ENCODE peak calls at places on chromosomes 4 and X, in ten cellular contexts. One of them, this sample, is unnamed.

GRCh38 chrX:10926906-10927305 is 184.2 kb upstream of the HCCS start:
- DNase-seq in upper lobe of left lung: no peak
- DNase-seq in HepG2: no peak
- DNase-seq in SK-N-SH: no peak
- DNase-seq in tibial nerve: no peak
- DNase-seq in A549: no peak
- DNase-seq in suprapubic skin: no peak
- DNase-seq in ovary: no peak
- DNase-seq in transverse colon: no peak
- DNase-seq in esophagus muscularis mucosa: no peak
- DNase-seq in this sample: no peak

GRCh38 chr4:140098481-140099132 is 55.4 kb downstream of the MAML3 start:
- DNase-seq in HepG2: no peak
- DNase-seq in esophagus muscularis mucosa: no peak
- DNase-seq in suprapubic skin: no peak
- DNase-seq in upper lobe of left lung: no peak
- DNase-seq in transverse colon: no peak
- DNase-seq in SK-N-SH: no peak
- DNase-seq in A549: peak; percentile 47
- DNase-seq in tibial nerve: no peak
- DNase-seq in ovary: no peak
- DNase-seq in this sample: no peak

GRCh38 chr4:24550773-24551172 is 33.6 kb downstream of the DHX15 start:
- DNase-seq in transverse colon: no peak
- DNase-seq in A549: no peak
- DNase-seq in tibial nerve: no peak
- DNase-seq in esophagus muscularis mucosa: no peak
- DNase-seq in upper lobe of left lung: no peak
- DNase-seq in suprapubic skin: no peak
- DNase-seq in ovary: no peak
- DNase-seq in SK-N-SH: no peak
- DNase-seq in HepG2: no peak
- DNase-seq in this sample: no peak

GRCh38 chr4:14265651-14266050 is 638.1 kb upstream of the BOD1L1 start:
- DNase-seq in HepG2: no peak
- DNase-seq in ovary: no peak
- DNase-seq in suprapubic skin: no peak
- DNase-seq in transverse colon: no peak
- DNase-seq in SK-N-SH: no peak
- DNase-seq in A549: no peak
- DNase-seq in upper lobe of left lung: no peak
- DNase-seq in esophagus muscularis mucosa: no peak
- DNase-seq in tibial nerve: no peak
- DNase-seq in this sample: no peak

GRCh38 chr4:54661156-54661555 is 3.4 kb downstream of the KIT start:
- DNase-seq in upper lobe of left lung: no peak
- DNase-seq in transverse colon: no peak
- DNase-seq in tibial nerve: no peak
- DNase-seq in esophagus muscularis mucosa: no peak
- DNase-seq in A549: no peak
- DNase-seq in suprapubic skin: no peak
- DNase-seq in HepG2: no peak
- DNase-seq in SK-N-SH: no peak
- DNase-seq in ovary: no peak
- DNase-seq in this sample: no peak

GRCh38 chrX:145099204-145099603 is 148.1 kb upstream of the SPANXN1 start:
- DNase-seq in upper lobe of left lung: no peak
- DNase-seq in HepG2: no peak
- DNase-seq in ovary: no peak
- DNase-seq in esophagus muscularis mucosa: no peak
- DNase-seq in suprapubic skin: no peak
- DNase-seq in transverse colon: no peak
- DNase-seq in tibial nerve: no peak
- DNase-seq in A549: no peak
- DNase-seq in SK-N-SH: no peak
- DNase-seq in this sample: no peak

GRCh38 chr4:86554641-86555040 is 39.5 kb upstream of the PTPN13 start:
- DNase-seq in SK-N-SH: no peak
- DNase-seq in A549: no peak
- DNase-seq in esophagus muscularis mucosa: no peak
- DNase-seq in ovary: no peak
- DNase-seq in transverse colon: no peak
- DNase-seq in tibial nerve: no peak
- DNase-seq in upper lobe of left lung: no peak
- DNase-seq in HepG2: no peak
- DNase-seq in suprapubic skin: no peak
- DNase-seq in this sample: no peak

GRCh38 chr4:118941799-118942198 is 53.1 kb downstream of the SYNPO2 start:
- DNase-seq in A549: no peak
- DNase-seq in esophagus muscularis mucosa: no peak
- DNase-seq in upper lobe of left lung: no peak
- DNase-seq in suprapubic skin: no peak
- DNase-seq in HepG2: no peak
- DNase-seq in ovary: no peak
- DNase-seq in SK-N-SH: no peak
- DNase-seq in tibial nerve: no peak
- DNase-seq in transverse colon: no peak
- DNase-seq in this sample: peak; percentile 56

GRCh38 chr4:127355738-127356137 is 277.0 kb upstream of the INTU start:
- DNase-seq in upper lobe of left lung: no peak
- DNase-seq in suprapubic skin: no peak
- DNase-seq in ovary: no peak
- DNase-seq in SK-N-SH: no peak
- DNase-seq in transverse colon: no peak
- DNase-seq in A549: no peak
- DNase-seq in esophagus muscularis mucosa: no peak
- DNase-seq in HepG2: no peak
- DNase-seq in tibial nerve: no peak
- DNase-seq in this sample: no peak

GRCh38 chr4:101123231-101123630 is 224.1 kb downstream of the PPP3CA start:
- DNase-seq in esophagus muscularis mucosa: no peak
- DNase-seq in upper lobe of left lung: no peak
- DNase-seq in HepG2: no peak
- DNase-seq in transverse colon: peak; percentile 19
- DNase-seq in ovary: no peak
- DNase-seq in suprapubic skin: no peak
- DNase-seq in SK-N-SH: no peak
- DNase-seq in A549: no peak
- DNase-seq in tibial nerve: no peak
- DNase-seq in this sample: no peak

GRCh38 chrX:6448003-6448402 is 86.9 kb downstream of the VCX3A start:
- DNase-seq in SK-N-SH: no peak
- DNase-seq in HepG2: no peak
- DNase-seq in suprapubic skin: no peak
- DNase-seq in A549: no peak
- DNase-seq in esophagus muscularis mucosa: no peak
- DNase-seq in ovary: no peak
- DNase-seq in upper lobe of left lung: peak; percentile 22
- DNase-seq in tibial nerve: no peak
- DNase-seq in transverse colon: no peak
- DNase-seq in this sample: no peak

GRCh38 chr4:83305187-83305586 is 20.6 kb upstream of the COQ2 start:
- DNase-seq in tibial nerve: no peak
- DNase-seq in transverse colon: no peak
- DNase-seq in esophagus muscularis mucosa: no peak
- DNase-seq in A549: no peak
- DNase-seq in upper lobe of left lung: no peak
- DNase-seq in suprapubic skin: no peak
- DNase-seq in ovary: no peak
- DNase-seq in SK-N-SH: no peak
- DNase-seq in HepG2: no peak
- DNase-seq in this sample: no peak

GRCh38 chr4:83308672-83309071 is 24.1 kb upstream of the COQ2 start:
- DNase-seq in suprapubic skin: no peak
- DNase-seq in upper lobe of left lung: no peak
- DNase-seq in SK-N-SH: no peak
- DNase-seq in tibial nerve: no peak
- DNase-seq in A549: no peak
- DNase-seq in ovary: no peak
- DNase-seq in transverse colon: peak; percentile 13
- DNase-seq in esophagus muscularis mucosa: no peak
- DNase-seq in HepG2: no peak
- DNase-seq in this sample: no peak

GRCh38 chr4:83307920-83308319 is 23.3 kb upstream of the COQ2 start:
- DNase-seq in A549: no peak
- DNase-seq in suprapubic skin: no peak
- DNase-seq in tibial nerve: no peak
- DNase-seq in SK-N-SH: no peak
- DNase-seq in HepG2: no peak
- DNase-seq in esophagus muscularis mucosa: no peak
- DNase-seq in transverse colon: no peak
- DNase-seq in ovary: no peak
- DNase-seq in upper lobe of left lung: no peak
- DNase-seq in this sample: no peak
- H3K4me3 ChIP-seq in A549: no peak overlapping the region
- H3K4me3 ChIP-seq in suprapubic skin: no peak overlapping the region
- H3K4me3 ChIP-seq in tibial nerve: no peak overlapping the region
- H3K4me3 ChIP-seq in SK-N-SH: no peak overlapping the region
- H3K4me3 ChIP-seq in HepG2: no peak overlapping the region
- H3K4me3 ChIP-seq in esophagus muscularis mucosa: no peak overlapping the region
- H3K4me3 ChIP-seq in transverse colon: no peak overlapping the region
- H3K4me3 ChIP-seq in ovary: no peak overlapping the region
- H3K4me3 ChIP-seq in upper lobe of left lung: no peak overlapping the region
- H3K4me3 ChIP-seq in this sample: no peak overlapping the region

DNA sequence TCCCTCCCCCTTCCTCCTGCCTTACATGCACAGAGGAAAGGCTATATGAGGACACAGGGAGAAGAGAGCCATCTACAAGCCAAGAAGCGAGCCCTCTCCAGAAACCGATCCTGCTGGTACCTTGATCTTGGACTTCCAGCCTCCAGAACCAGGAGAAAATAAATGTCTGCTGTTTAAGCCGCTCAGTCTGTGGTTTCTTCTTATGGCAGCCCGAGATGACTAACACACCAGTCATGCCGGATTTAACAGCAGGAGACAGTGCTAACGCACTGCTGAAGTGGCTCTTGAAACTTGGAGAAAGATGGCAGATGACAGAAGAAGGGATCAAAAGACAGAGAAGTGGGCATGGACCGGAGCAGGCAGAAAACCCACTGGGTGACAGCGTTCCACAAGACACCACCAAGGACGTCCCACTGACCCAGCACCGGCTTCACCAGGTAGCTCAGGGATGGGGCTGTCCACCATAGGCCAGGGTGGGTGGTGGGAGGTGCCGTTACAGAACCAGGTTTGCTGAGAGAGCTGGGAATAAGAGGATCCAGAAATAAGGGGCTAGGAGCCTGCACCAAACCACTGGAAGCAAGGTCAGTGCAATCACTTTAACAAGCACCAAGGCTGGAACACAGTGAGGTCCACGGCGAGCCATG is 6.2 kb upstream of the MAN2B2 start:
- DNase-seq in transverse colon: no peak
- DNase-seq in SK-N-SH: no peak
- DNase-seq in HepG2: no peak
- DNase-seq in ovary: no peak
- DNase-seq in suprapubic skin: no peak
- DNase-seq in upper lobe of left lung: no peak
- DNase-seq in tibial nerve: no peak
- DNase-seq in A549: peak; percentile 44
- DNase-seq in esophagus muscularis mucosa: no peak
- DNase-seq in this sample: no peak
- TF ChIP-seq EP300 in transverse colon: no peak
- TF ChIP-seq EP300 in SK-N-SH: no peak
- TF ChIP-seq EP300 in HepG2: no peak
- TF ChIP-seq EP300 in ovary: no peak
- TF ChIP-seq EP300 in suprapubic skin: no peak
- TF ChIP-seq EP300 in upper lobe of left lung: no peak
- TF ChIP-seq EP300 in tibial nerve: no peak
- TF ChIP-seq EP300 in A549: no peak
- TF ChIP-seq EP300 in esophagus muscularis mucosa: no peak
- TF ChIP-seq EP300 in this sample: no peak

GRCh38 chr4:104649631-104650030 is 154.9 kb upstream of the CXXC4 start:
- DNase-seq in upper lobe of left lung: no peak
- DNase-seq in SK-N-SH: no peak
- DNase-seq in transverse colon: no peak
- DNase-seq in esophagus muscularis mucosa: no peak
- DNase-seq in tibial nerve: no peak
- DNase-seq in ovary: no peak
- DNase-seq in suprapubic skin: no peak
- DNase-seq in HepG2: no peak
- DNase-seq in A549: no peak
- DNase-seq in this sample: no peak
- H3K4me3 ChIP-seq in upper lobe of left lung: no peak overlapping the region
- H3K4me3 ChIP-seq in SK-N-SH: no peak overlapping the region
- H3K4me3 ChIP-seq in transverse colon: no peak overlapping the region
- H3K4me3 ChIP-seq in esophagus muscularis mucosa: no peak overlapping the region
- H3K4me3 ChIP-seq in tibial nerve: no peak overlapping the region
- H3K4me3 ChIP-seq in ovary: no peak overlapping the region
- H3K4me3 ChIP-seq in suprapubic skin: no peak overlapping the region
- H3K4me3 ChIP-seq in HepG2: no peak overlapping the region
- H3K4me3 ChIP-seq in A549: no peak overlapping the region
- H3K4me3 ChIP-seq in this sample: no peak overlapping the region

DNA sequence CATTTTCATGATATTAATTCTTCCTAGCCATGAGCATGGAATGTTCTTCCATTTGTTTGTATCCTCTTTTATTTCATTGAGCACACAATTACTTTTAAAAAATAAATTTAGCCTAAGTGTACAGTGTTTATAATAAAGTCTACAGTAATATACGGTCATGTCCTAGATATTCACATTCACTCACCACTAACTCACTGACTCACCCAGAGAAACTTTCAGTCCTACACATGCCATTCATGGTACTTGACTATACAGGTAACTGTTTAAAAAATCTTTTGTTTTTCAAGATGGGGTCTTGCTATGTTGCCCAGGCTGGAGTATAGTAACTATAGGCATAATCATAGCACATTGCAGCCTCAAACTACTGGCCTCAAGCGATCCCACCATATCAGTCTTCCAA is 348.1 kb downstream of the RAPGEF2 start:
- DNase-seq in transverse colon: no peak
- DNase-seq in HepG2: no peak
- DNase-seq in esophagus muscularis mucosa: no peak
- DNase-seq in SK-N-SH: no peak
- DNase-seq in suprapubic skin: no peak
- DNase-seq in tibial nerve: no peak
- DNase-seq in upper lobe of left lung: no peak
- DNase-seq in A549: no peak
- DNase-seq in ovary: no peak
- DNase-seq in this sample: no peak
- TF ChIP-seq EP300 in transverse colon: no peak
- TF ChIP-seq EP300 in HepG2: no peak
- TF ChIP-seq EP300 in esophagus muscularis mucosa: no peak
- TF ChIP-seq EP300 in SK-N-SH: no peak
- TF ChIP-seq EP300 in suprapubic skin: no peak
- TF ChIP-seq EP300 in tibial nerve: no peak
- TF ChIP-seq EP300 in upper lobe of left lung: no peak
- TF ChIP-seq EP300 in A549: no peak
- TF ChIP-seq EP300 in ovary: no peak
- TF ChIP-seq EP300 in this sample: no peak